ENCODE peak calls at places on chromosomes 11 and 22, in ten cellular contexts. One of them, this sample, is unnamed.

GRCh38 chr11:2761131-2762030 is 61.6 kb upstream of the KCNQ1OT1 start:
- DNase-seq in hepatocyte: no peak
- DNase-seq in GM23248: no peak
- DNase-seq in DND-41: peak
- DNase-seq in GM23338: no peak
- DNase-seq in fibroblast of lung: no peak
- DNase-seq in endothelial cell of umbilical vein: no peak
- DNase-seq in A673: no peak
- DNase-seq in HCT116: no peak
- DNase-seq in K562: no peak
- DNase-seq in this sample: no peak

GRCh38 chr11:1402776-1403620 is 13.3 kb downstream of the BRSK2 start:
- DNase-seq in GM23338: no peak
- DNase-seq in DND-41: no peak
- DNase-seq in A673: no peak
- DNase-seq in fibroblast of lung: no peak
- DNase-seq in endothelial cell of umbilical vein: no peak
- DNase-seq in hepatocyte: no peak
- DNase-seq in K562: no peak
- DNase-seq in GM23248: no peak
- DNase-seq in HCT116: no peak
- DNase-seq in this sample: no peak

GRCh38 chr11:123494195-123495050 is 64.4 kb downstream of the GRAMD1B start:
- DNase-seq in A673: peak
- DNase-seq in DND-41: no peak
- DNase-seq in HCT116: no peak
- DNase-seq in endothelial cell of umbilical vein: no peak
- DNase-seq in K562: no peak
- DNase-seq in hepatocyte: no peak
- DNase-seq in GM23338: peak
- DNase-seq in fibroblast of lung: peak
- DNase-seq in GM23248: peak
- DNase-seq in this sample: no peak

GRCh38 chr22:36277482-36278291 is 24.8 kb downstream of the APOL1 start:
- DNase-seq in endothelial cell of umbilical vein: peak
- DNase-seq in K562: peak
- DNase-seq in GM23338: peak
- DNase-seq in fibroblast of lung: peak
- DNase-seq in DND-41: peak
- DNase-seq in A673: peak
- DNase-seq in HCT116: peak
- DNase-seq in hepatocyte: peak
- DNase-seq in GM23248: peak
- DNase-seq in this sample: peak

GRCh38 chr11:14906614-14907392 is 14.8 kb upstream of the CYP2R1 start:
- DNase-seq in hepatocyte: peak
- DNase-seq in fibroblast of lung: no peak
- DNase-seq in GM23338: no peak
- DNase-seq in HCT116: no peak
- DNase-seq in K562: no peak
- DNase-seq in endothelial cell of umbilical vein: no peak
- DNase-seq in DND-41: no peak
- DNase-seq in A673: no peak
- DNase-seq in GM23248: no peak
- DNase-seq in this sample: no peak

GRCh38 chr11:132556316-132556715 is 976.0 kb downstream of the OPCML start:
- DNase-seq in K562: no peak
- DNase-seq in endothelial cell of umbilical vein: no peak
- DNase-seq in GM23338: no peak
- DNase-seq in A673: no peak
- DNase-seq in GM23248: no peak
- DNase-seq in DND-41: no peak
- DNase-seq in HCT116: no peak
- DNase-seq in fibroblast of lung: no peak
- DNase-seq in hepatocyte: no peak
- DNase-seq in this sample: no peak

GRCh38 chr22:30226192-30226832 is 20.2 kb downstream of the LIF start:
- DNase-seq in DND-41: no peak
- DNase-seq in endothelial cell of umbilical vein: peak
- DNase-seq in GM23338: no peak
- DNase-seq in hepatocyte: no peak
- DNase-seq in A673: no peak
- DNase-seq in HCT116: no peak
- DNase-seq in K562: no peak
- DNase-seq in GM23248: no peak
- DNase-seq in fibroblast of lung: peak
- DNase-seq in this sample: no peak

GRCh38 chr22:35894464-35894878 is 134.2 kb downstream of the RBFOX2 start:
- DNase-seq in DND-41: no peak
- DNase-seq in HCT116: no peak
- DNase-seq in endothelial cell of umbilical vein: no peak
- DNase-seq in A673: no peak
- DNase-seq in K562: no peak
- DNase-seq in GM23338: no peak
- DNase-seq in fibroblast of lung: no peak
- DNase-seq in GM23248: no peak
- DNase-seq in hepatocyte: no peak
- DNase-seq in this sample: no peak

GRCh38 chr11:119206512-119207299 is 567 bp downstream of the CBL start:
- DNase-seq in HCT116: no peak
- DNase-seq in hepatocyte: peak
- DNase-seq in fibroblast of lung: peak
- DNase-seq in GM23248: peak
- DNase-seq in A673: peak
- DNase-seq in endothelial cell of umbilical vein: no peak
- DNase-seq in K562: peak
- DNase-seq in DND-41: peak
- DNase-seq in GM23338: peak
- DNase-seq in this sample: peak

GRCh38 chr11:26276798-26277424 is 55.0 kb upstream of the ANO3 start:
- DNase-seq in DND-41: peak
- DNase-seq in GM23338: peak
- DNase-seq in fibroblast of lung: peak
- DNase-seq in hepatocyte: peak
- DNase-seq in HCT116: peak
- DNase-seq in GM23248: peak
- DNase-seq in A673: peak
- DNase-seq in K562: peak
- DNase-seq in endothelial cell of umbilical vein: peak
- DNase-seq in this sample: peak

GRCh38 chr11:30260813-30261212 is 30.0 kb downstream of the FSHB start:
- DNase-seq in DND-41: no peak
- DNase-seq in fibroblast of lung: no peak
- DNase-seq in K562: no peak
- DNase-seq in A673: no peak
- DNase-seq in hepatocyte: no peak
- DNase-seq in HCT116: no peak
- DNase-seq in endothelial cell of umbilical vein: no peak
- DNase-seq in GM23338: no peak
- DNase-seq in GM23248: no peak
- DNase-seq in this sample: no peak

GRCh38 chr11:6258571-6258998 is 1.1 kb upstream of the CCKBR start:
- DNase-seq in hepatocyte: peak
- DNase-seq in endothelial cell of umbilical vein: no peak
- DNase-seq in K562: no peak
- DNase-seq in A673: peak
- DNase-seq in GM23248: peak
- DNase-seq in HCT116: no peak
- DNase-seq in GM23338: peak
- DNase-seq in fibroblast of lung: peak
- DNase-seq in DND-41: no peak
- DNase-seq in this sample: no peak

GRCh38 chr11:6259638-6260019 is at the start of gene CCKBR:
- DNase-seq in hepatocyte: peak
- DNase-seq in A673: peak
- DNase-seq in DND-41: peak
- DNase-seq in fibroblast of lung: no peak
- DNase-seq in K562: no peak
- DNase-seq in GM23338: peak
- DNase-seq in HCT116: no peak
- DNase-seq in endothelial cell of umbilical vein: no peak
- DNase-seq in GM23248: no peak
- DNase-seq in this sample: no peak

GRCh38 chr11:6258141-6258540 is 1.5 kb upstream of the CCKBR start:
- DNase-seq in endothelial cell of umbilical vein: no peak
- DNase-seq in hepatocyte: no peak
- DNase-seq in GM23248: no peak
- DNase-seq in DND-41: no peak
- DNase-seq in A673: no peak
- DNase-seq in GM23338: peak
- DNase-seq in fibroblast of lung: no peak
- DNase-seq in HCT116: no peak
- DNase-seq in K562: no peak
- DNase-seq in this sample: no peak

GRCh38 chr11:6263664-6264063 is 4.0 kb downstream of the CCKBR start:
- DNase-seq in GM23338: no peak
- DNase-seq in hepatocyte: no peak
- DNase-seq in GM23248: no peak
- DNase-seq in HCT116: no peak
- DNase-seq in K562: no peak
- DNase-seq in DND-41: no peak
- DNase-seq in fibroblast of lung: no peak
- DNase-seq in endothelial cell of umbilical vein: no peak
- DNase-seq in A673: no peak
- DNase-seq in this sample: no peak

GRCh38 chr11:6260207-6260726 is 629 bp downstream of the CCKBR start:
- DNase-seq in K562: no peak
- DNase-seq in endothelial cell of umbilical vein: no peak
- DNase-seq in GM23248: no peak
- DNase-seq in hepatocyte: no peak
- DNase-seq in HCT116: no peak
- DNase-seq in fibroblast of lung: no peak
- DNase-seq in A673: no peak
- DNase-seq in DND-41: no peak
- DNase-seq in GM23338: no peak
- DNase-seq in this sample: no peak
- TF ChIP-seq EZH2 in K562: no peak
- TF ChIP-seq EZH2 in endothelial cell of umbilical vein: no peak
- TF ChIP-seq EZH2 in GM23248: peak
- TF ChIP-seq EZH2 in hepatocyte: no peak
- TF ChIP-seq EZH2 in HCT116: no peak
- TF ChIP-seq EZH2 in fibroblast of lung: peak
- TF ChIP-seq EZH2 in A673: no peak
- TF ChIP-seq EZH2 in DND-41: no peak
- TF ChIP-seq EZH2 in GM23338: peak
- TF ChIP-seq EZH2 in this sample: no peak

GRCh38 chr11:66728760-66729385 is at the start of gene SPTBN2:
- DNase-seq in GM23338: peak
- DNase-seq in K562: peak
- DNase-seq in HCT116: no peak
- DNase-seq in endothelial cell of umbilical vein: no peak
- DNase-seq in fibroblast of lung: peak
- DNase-seq in A673: peak
- DNase-seq in GM23248: peak
- DNase-seq in hepatocyte: peak
- DNase-seq in DND-41: no peak
- DNase-seq in this sample: no peak

GRCh38 chr11:66729447-66729846 is 431 bp upstream of the SPTBN2 start:
- DNase-seq in fibroblast of lung: no peak
- DNase-seq in A673: no peak
- DNase-seq in DND-41: no peak
- DNase-seq in GM23248: no peak
- DNase-seq in hepatocyte: no peak
- DNase-seq in GM23338: no peak
- DNase-seq in HCT116: no peak
- DNase-seq in K562: no peak
- DNase-seq in endothelial cell of umbilical vein: no peak
- DNase-seq in this sample: no peak

GRCh38 chr11:66725646-66726045 is 3.4 kb downstream of the SPTBN2 start:
- DNase-seq in HCT116: no peak
- DNase-seq in K562: no peak
- DNase-seq in A673: no peak
- DNase-seq in hepatocyte: no peak
- DNase-seq in endothelial cell of umbilical vein: no peak
- DNase-seq in DND-41: no peak
- DNase-seq in GM23248: no peak
- DNase-seq in fibroblast of lung: peak
- DNase-seq in GM23338: peak
- DNase-seq in this sample: no peak

GRCh38 chr11:66727883-66728759 is 895 bp downstream of the SPTBN2 start:
- DNase-seq in endothelial cell of umbilical vein: no peak
- DNase-seq in GM23248: peak
- DNase-seq in DND-41: no peak
- DNase-seq in fibroblast of lung: no peak
- DNase-seq in hepatocyte: peak
- DNase-seq in GM23338: peak
- DNase-seq in A673: peak
- DNase-seq in HCT116: no peak
- DNase-seq in K562: peak
- DNase-seq in this sample: no peak

GRCh38 chr11:66727282-66727882 is 1.6 kb downstream of the SPTBN2 start:
- DNase-seq in GM23248: peak
- DNase-seq in hepatocyte: peak
- DNase-seq in fibroblast of lung: peak
- DNase-seq in A673: no peak
- DNase-seq in GM23338: peak
- DNase-seq in endothelial cell of umbilical vein: peak
- DNase-seq in K562: peak
- DNase-seq in DND-41: no peak
- DNase-seq in HCT116: no peak
- DNase-seq in this sample: no peak
- TF ChIP-seq EZH2 in GM23248: peak
- TF ChIP-seq EZH2 in hepatocyte: no peak
- TF ChIP-seq EZH2 in fibroblast of lung: peak
- TF ChIP-seq EZH2 in A673: no peak
- TF ChIP-seq EZH2 in GM23338: peak
- TF ChIP-seq EZH2 in endothelial cell of umbilical vein: no peak
- TF ChIP-seq EZH2 in K562: no peak
- TF ChIP-seq EZH2 in DND-41: peak
- TF ChIP-seq EZH2 in HCT116: no peak
- TF ChIP-seq EZH2 in this sample: no peak

DNA sequence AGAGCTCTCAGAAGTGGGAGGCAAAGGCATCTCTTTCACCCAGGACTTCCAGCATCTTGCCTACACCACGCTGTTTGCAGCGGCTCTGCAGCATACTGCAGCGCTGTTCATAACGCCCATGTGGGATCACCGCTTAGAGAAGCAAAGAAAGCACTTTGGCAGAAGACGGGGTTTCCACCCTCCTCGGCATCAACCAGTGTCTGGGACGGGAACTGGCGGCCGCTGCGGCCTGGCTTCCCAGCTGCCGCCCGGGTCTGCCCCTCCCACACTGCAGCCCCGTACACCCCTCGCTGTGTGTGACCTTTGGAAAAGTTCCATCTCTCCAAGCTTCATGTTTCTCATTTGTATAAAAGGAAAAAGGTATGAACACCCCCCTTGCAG is 542 bp upstream of the TIRAP start:
- DNase-seq in fibroblast of lung: peak
- DNase-seq in GM23248: peak
- DNase-seq in GM23338: peak
- DNase-seq in endothelial cell of umbilical vein: no peak
- DNase-seq in DND-41: no peak
- DNase-seq in HCT116: no peak
- DNase-seq in K562: peak
- DNase-seq in hepatocyte: peak
- DNase-seq in A673: peak
- DNase-seq in this sample: peak
- TF ChIP-seq EZH2 in fibroblast of lung: no peak
- TF ChIP-seq EZH2 in GM23248: no peak
- TF ChIP-seq EZH2 in GM23338: no peak
- TF ChIP-seq EZH2 in endothelial cell of umbilical vein: no peak
- TF ChIP-seq EZH2 in DND-41: no peak
- TF ChIP-seq EZH2 in HCT116: no peak
- TF ChIP-seq EZH2 in K562: no peak
- TF ChIP-seq EZH2 in hepatocyte: no peak
- TF ChIP-seq EZH2 in A673: no peak
- TF ChIP-seq EZH2 in this sample: no peak

GRCh38 chr11:16987205-16987568 is 27.0 kb downstream of the PLEKHA7 start:
- DNase-seq in GM23338: peak
- DNase-seq in K562: peak
- DNase-seq in fibroblast of lung: no peak
- DNase-seq in GM23248: no peak
- DNase-seq in endothelial cell of umbilical vein: no peak
- DNase-seq in HCT116: no peak
- DNase-seq in A673: no peak
- DNase-seq in DND-41: no peak
- DNase-seq in hepatocyte: peak
- DNase-seq in this sample: peak
- TF ChIP-seq EZH2 in GM23338: no peak
- TF ChIP-seq EZH2 in K562: no peak
- TF ChIP-seq EZH2 in fibroblast of lung: no peak
- TF ChIP-seq EZH2 in GM23248: no peak
- TF ChIP-seq EZH2 in endothelial cell of umbilical vein: no peak
- TF ChIP-seq EZH2 in HCT116: no peak
- TF ChIP-seq EZH2 in A673: no peak
- TF ChIP-seq EZH2 in DND-41: no peak
- TF ChIP-seq EZH2 in hepatocyte: no peak
- TF ChIP-seq EZH2 in this sample: no peak